ENCODE peak calls at places on chromosomes 13 and 19, in ten cellular contexts. L is H7; B is AG04450; O is nucleus accumbens; N is HT1080; A is kidney tubule cell; D is hepatocyte; K is effector CD4-positive, alpha-beta T cell; C is ovary; E is activated gamma-delta T cell treated with anti-CD3 and anti-CD28 coated beads, Interleukin-2, amount 50 U/mL, for 16 hours. Z is an unnamed sample.

GRCh38 chr19:51156710-51157109 is 14.6 kb downstream of the SIGLEC7 start:
- DNase-seq in L (no peak), B (no peak), O (no peak), N (no peak), A (no peak), D (peak), K (no peak), C (no peak), E (no peak), Z (no peak)

GRCh38 chr19:16325671-16326400 is 1.2 kb downstream of the KLF2 start:
- DNase-seq in L (peak), B (no peak), O (peak), N (peak), A (no peak), D (peak), K (peak), C (peak), E (no peak), Z (no peak)

GRCh38 chr19:609001-609340 is 19.3 kb downstream of the HCN2 start:
- DNase-seq in L (no peak), B (no peak), O (peak), N (no peak), A (no peak), D (no peak), K (no peak), C (no peak), E (no peak), Z (peak)

GRCh38 chr19:45047188-45047797 is 8.4 kb downstream of the CLASRP start:
- DNase-seq in L (no peak), B (no peak), O (no peak), N (no peak), A (no peak), D (no peak), K (no peak), C (no peak), E (no peak), Z (no peak)

GRCh38 chr13:75687145-75687763 is 51.1 kb downstream of the LMO7 start:
- DNase-seq in L (peak), B (no peak), O (no peak), N (peak), A (peak), D (peak), K (no peak), C (no peak), E (no peak), Z (no peak)

GRCh38 chr13:113970810-113971470 is 2.9 kb downstream of the C13orf46 start:
- DNase-seq in L (peak), B (peak), O (no peak), N (no peak), A (peak), D (no peak), K (no peak), C (no peak), E (no peak), Z (no peak)

GRCh38 chr19:55173186-55173716 is 6.8 kb upstream of the DNAAF3 start:
- DNase-seq in L (no peak), B (no peak), O (no peak), N (no peak), A (no peak), D (no peak), K (no peak), C (no peak), E (no peak), Z (no peak)

GRCh38 chr19:57099199-57099661 is 20.6 kb upstream of the USP29 start:
- DNase-seq in L (peak), B (no peak), O (peak), N (peak), A (peak), D (peak), K (peak), C (peak), E (peak), Z (peak)

GRCh38 chr19:11278670-11279069 is 16.3 kb upstream of the DOCK6 start:
- DNase-seq in L (no peak), B (no peak), O (no peak), N (no peak), A (no peak), D (no peak), K (no peak), C (no peak), E (no peak), Z (no peak)

GRCh38 chr19:21463449-21464105 is 41.8 kb upstream of the ZNF429 start:
- DNase-seq in L (peak), B (no peak), O (peak), N (no peak), A (peak), D (peak), K (peak), C (peak), E (peak), Z (no peak)

GRCh38 chr13:90882551-90882950 is 464.9 kb upstream of the MIR17HG start:
- DNase-seq in L (no peak), B (no peak), O (no peak), N (no peak), A (peak), D (no peak), K (no peak), C (no peak), E (no peak), Z (no peak)